ENCODE peak calls at places on chromosomes 12 and 14, in nine cellular contexts. J is stomach, R is HepG2, V is esophagus muscularis mucosa, E is vagina, U is spleen, I is GM23338, Y is GM12891, T is GM12892. N is an unnamed sample.
A peak's percentile ranks its signal among the peaks of the same experiment; 100 is the strongest.

GRCh38 chr12:69844416-69844815 is 19.4 kb downstream of the MYRFL start:
- DNase-seq in U (no peak), I (no peak), E (no peak), Y (no peak), R (no peak), T (no peak), V (no peak), J (no peak), N (no peak)

GRCh38 chr12:119578112-119578511 is 15.5 kb upstream of the TMEM233 start:
- DNase-seq in T (no peak), I (no peak), E (no peak), R (no peak), J (no peak), V (no peak), Y (no peak), U (no peak), N (no peak)

GRCh38 chr12:6826125-6826733 is 2.0 kb upstream of the P3H3 start:
- DNase-seq in V (no peak), E (no peak), I (no peak), J (no peak), T (no peak), Y (no peak), U (no peak), R (no peak), N (no peak)

GRCh38 chr14:94392510-94392935 is 4.1 kb upstream of the SERPINA1 start:
- DNase-seq in R (peak; percentile 59), J (no peak), U (no peak), E (no peak), V (no peak), Y (no peak), T (no peak), I (no peak), N (no peak)

GRCh38 chr12:210277-211141 is 3.4 kb downstream of the SLC6A12 start:
- DNase-seq in Y (no peak), R (peak; percentile 93), I (no peak), J (no peak), T (no peak), E (no peak), V (no peak), U (no peak), N (no peak)

GRCh38 chr12:25959069-25959961 is 833 bp downstream of the RASSF8 start:
- DNase-seq in V (no peak), T (no peak), U (peak; percentile 76), I (peak; percentile 64), J (peak; percentile 27), Y (peak; percentile 23), E (no peak), R (no peak), N (no peak)

GRCh38 chr14:91924871-91925726 is 22.4 kb downstream of the FBLN5 start:
- DNase-seq in R (no peak), U (no peak), E (no peak), Y (no peak), V (no peak), T (no peak), J (no peak), I (peak; percentile 11), N (no peak)

GRCh38 chr12:3168775-3169221 is 91.6 kb downstream of the TSPAN9 start:
- DNase-seq in R (no peak), Y (no peak), U (no peak), E (no peak), J (no peak), T (no peak), I (no peak), V (no peak), N (peak; percentile 22)

GRCh38 chr12:52413202-52413601 is 7.1 kb upstream of the KRT82 start:
- DNase-seq in R (no peak), U (peak; percentile 14), I (no peak), T (no peak), E (no peak), V (no peak), Y (no peak), J (no peak), N (no peak)

GRCh38 chr12:52413787-52414345 is 7.7 kb upstream of the KRT82 start:
- DNase-seq in V (no peak), J (no peak), E (no peak), T (no peak), U (peak; percentile 47), R (no peak), Y (no peak), I (peak; percentile 56), N (no peak)

GRCh38 chr12:52407918-52408317 is 1.8 kb upstream of the KRT82 start:
- DNase-seq in Y (no peak), U (no peak), E (no peak), T (no peak), R (peak; percentile 4), V (no peak), J (no peak), I (no peak), N (no peak)

GRCh38 chr12:52414936-52415335 is 8.8 kb upstream of the KRT82 start:
- DNase-seq in E (no peak), R (no peak), U (no peak), I (no peak), Y (no peak), T (no peak), J (no peak), V (no peak), N (no peak)

GRCh38 chr12:52411806-52412205 is 5.7 kb upstream of the KRT82 start:
- DNase-seq in U (peak; percentile 31), V (no peak), E (no peak), T (no peak), R (no peak), J (no peak), I (no peak), Y (no peak), N (no peak)
- TF ChIP-seq POLR2AphosphoS5 in U (no peak), V (no peak), E (no peak), T (no peak), R (no peak), J (no peak), I (no peak), Y (no peak), N (no peak)

DNA sequence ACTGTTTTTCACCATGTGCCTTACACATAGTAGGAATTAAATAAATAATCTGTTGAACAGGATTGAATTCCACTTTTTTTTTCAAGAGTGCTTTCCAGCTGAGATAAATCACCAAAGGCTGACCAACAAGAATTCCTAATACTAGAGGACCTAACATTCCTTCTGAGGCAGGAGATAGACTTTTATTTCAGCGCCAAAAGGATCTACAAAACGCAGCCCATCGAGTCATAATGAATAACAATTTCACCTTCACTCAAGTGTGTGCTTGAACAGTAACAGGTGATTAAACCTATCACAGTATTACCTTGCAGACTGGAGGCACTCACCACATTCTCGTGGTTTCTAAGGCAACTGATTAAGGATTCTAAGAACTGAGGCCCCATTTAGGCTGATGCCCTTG is 224.3 kb upstream of the ATP2B1 start:
- DNase-seq in I (no peak), V (no peak), R (no peak), U (no peak), T (no peak), E (no peak), Y (no peak), J (no peak), N (no peak)
- TF ChIP-seq POLR2AphosphoS5 in I (no peak), V (no peak), R (no peak), U (no peak), T (no peak), E (no peak), Y (no peak), J (no peak), N (no peak)

DNA sequence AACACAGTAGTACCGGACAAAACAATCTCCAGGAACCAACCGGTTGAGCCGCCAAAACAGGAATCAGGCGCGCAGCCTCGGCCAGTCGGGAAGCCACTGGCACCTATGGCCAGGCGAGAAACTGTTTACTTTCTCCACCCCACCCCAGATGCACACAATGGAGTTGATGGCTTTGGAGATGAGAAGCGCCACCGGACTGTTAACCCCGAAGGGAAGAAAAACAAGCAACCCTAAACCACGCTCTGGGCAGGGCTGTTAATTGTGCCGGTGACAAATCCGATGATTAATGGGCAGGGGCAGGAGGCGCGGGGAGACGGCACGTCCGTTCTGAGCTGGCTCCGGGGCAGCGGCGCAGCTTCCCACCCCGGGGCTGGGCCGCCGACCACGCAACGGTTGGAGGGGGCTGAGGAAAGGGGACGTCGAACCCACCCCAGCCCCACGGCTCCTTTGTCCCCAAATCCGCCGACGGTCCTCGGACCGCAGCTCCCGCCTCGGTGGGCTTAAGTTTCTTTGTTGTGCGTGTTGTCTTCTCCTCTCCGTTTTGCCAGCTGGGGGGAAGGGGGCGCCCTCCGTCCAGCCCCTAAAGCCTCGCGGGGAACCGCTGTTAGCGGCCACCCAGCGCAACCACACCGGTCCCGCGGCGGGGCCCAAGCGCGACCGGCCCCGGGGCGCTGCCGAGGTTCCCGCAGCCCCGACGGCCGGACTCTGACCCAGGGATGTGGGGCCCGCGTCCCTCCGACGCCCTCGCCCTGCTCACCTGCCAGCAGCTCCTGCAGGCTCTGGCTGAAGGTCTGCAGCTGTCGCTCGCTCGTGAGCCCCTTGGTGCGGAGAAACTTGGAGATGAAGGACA is 790 bp downstream of the BTG1 start:
- DNase-seq in U (peak; percentile 92), V (no peak), I (peak; percentile 40), R (peak; percentile 27), T (no peak), E (peak; percentile 90), Y (no peak), J (peak; percentile 74), N (no peak)
- TF ChIP-seq POLR2AphosphoS5 in U (peak; percentile 89), V (peak; percentile 5), I (no peak), R (no peak), T (peak; percentile 79), E (peak; percentile 74), Y (peak; percentile 89), J (peak; percentile 70), N (no peak)

GRCh38 chr12:109772622-109773321 is 59.1 kb downstream of the FAM222A start:
- DNase-seq in R (no peak), J (no peak), T (no peak), U (peak; percentile 37), I (no peak), V (no peak), Y (no peak), E (no peak), N (no peak)

GRCh38 chr12:109770861-109771670 is 57.4 kb downstream of the FAM222A start:
- DNase-seq in E (no peak), U (no peak), I (no peak), R (no peak), J (peak; percentile 17), Y (no peak), V (no peak), T (no peak), N (no peak)

GRCh38 chr12:109775172-109775881 is 57.9 kb downstream of the TRPV4 start:
- DNase-seq in U (peak; percentile 87), J (peak; percentile 82), V (no peak), R (peak; percentile 50), E (no peak), T (peak; percentile 67), Y (peak; percentile 68), I (peak; percentile 87), N (peak; percentile 30)

GRCh38 chr12:109771746-109772621 is 58.4 kb downstream of the FAM222A start:
- DNase-seq in Y (no peak), E (no peak), U (no peak), R (no peak), I (no peak), T (no peak), J (no peak), V (no peak), N (no peak)

DNA sequence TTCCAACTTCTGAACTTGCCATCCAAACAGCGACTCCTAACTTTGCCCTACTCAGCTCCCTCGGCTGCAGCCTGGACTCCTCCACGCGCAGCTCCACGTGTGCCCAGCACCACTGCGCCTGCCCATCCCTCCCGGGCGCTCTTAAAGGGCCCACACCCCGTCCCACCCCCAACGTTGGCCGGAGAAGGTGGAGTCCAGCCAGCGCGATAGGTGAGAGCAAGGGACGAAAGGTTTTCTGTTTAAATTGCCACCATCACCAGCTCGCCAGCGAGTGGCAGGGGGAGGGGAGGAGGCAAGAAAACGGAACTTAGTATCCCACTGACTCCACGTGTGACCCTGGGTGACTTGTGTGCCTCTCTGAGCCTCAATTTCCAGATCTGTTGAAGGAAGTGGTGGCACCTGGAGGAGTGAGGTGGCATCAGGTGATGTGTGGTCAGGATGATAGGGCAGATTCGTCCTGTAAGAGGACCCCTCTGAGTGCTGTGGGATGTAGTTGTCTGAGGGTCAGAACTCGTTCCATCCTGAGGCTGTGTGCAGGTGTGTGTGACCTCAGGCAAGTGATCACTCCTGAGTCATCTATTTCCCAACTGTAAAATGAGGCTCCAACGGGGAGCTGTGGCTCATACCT is 59.7 kb downstream of the TRPV4 start:
- DNase-seq in I (no peak), J (peak; percentile 65), Y (no peak), U (peak; percentile 70), E (no peak), V (no peak), R (no peak), T (no peak), N (no peak)
- TF ChIP-seq POLR2AphosphoS5 in I (no peak), J (no peak), Y (no peak), U (peak; percentile 39), E (no peak), V (no peak), R (no peak), T (no peak), N (no peak)